ENCODE peak calls at places on chromosomes 11 and 22, in seven cellular contexts. One of them, this sample, is unnamed.

GRCh38 chr22:30221121-30221992 is 25.2 kb downstream of the LIF start:
- DNase-seq in fibroblast of the conjunctiva: no peak
- DNase-seq in activated CD4-positive, alpha-beta memory T cell treated with anti-CD3 and anti-CD28 coated beads for 36 hours: peak
- DNase-seq in fibroblast of pulmonary artery: no peak
- DNase-seq in HS-5: no peak
- DNase-seq in cardiac fibroblast: no peak
- DNase-seq in NT2/D1: no peak
- DNase-seq in this sample: no peak

GRCh38 chr11:74681686-74682651 is 49.3 kb downstream of the CHRDL2 start:
- DNase-seq in fibroblast of the conjunctiva: no peak
- DNase-seq in activated CD4-positive, alpha-beta memory T cell treated with anti-CD3 and anti-CD28 coated beads for 36 hours: no peak
- DNase-seq in fibroblast of pulmonary artery: no peak
- DNase-seq in HS-5: no peak
- DNase-seq in cardiac fibroblast: no peak
- DNase-seq in NT2/D1: no peak
- DNase-seq in this sample: no peak

GRCh38 chr11:45856044-45856468 is 8.8 kb downstream of the CRY2 start:
- DNase-seq in fibroblast of the conjunctiva: no peak
- DNase-seq in activated CD4-positive, alpha-beta memory T cell treated with anti-CD3 and anti-CD28 coated beads for 36 hours: no peak
- DNase-seq in fibroblast of pulmonary artery: no peak
- DNase-seq in HS-5: no peak
- DNase-seq in cardiac fibroblast: peak
- DNase-seq in NT2/D1: no peak
- DNase-seq in this sample: no peak

GRCh38 chr11:69666261-69666660 is 8.9 kb downstream of the LTO1 start:
- DNase-seq in fibroblast of the conjunctiva: no peak
- DNase-seq in activated CD4-positive, alpha-beta memory T cell treated with anti-CD3 and anti-CD28 coated beads for 36 hours: no peak
- DNase-seq in fibroblast of pulmonary artery: no peak
- DNase-seq in HS-5: no peak
- DNase-seq in cardiac fibroblast: no peak
- DNase-seq in NT2/D1: no peak
- DNase-seq in this sample: no peak

GRCh38 chr11:58275002-58275401 is 6.9 kb upstream of the OR10W1 start:
- DNase-seq in fibroblast of the conjunctiva: no peak
- DNase-seq in activated CD4-positive, alpha-beta memory T cell treated with anti-CD3 and anti-CD28 coated beads for 36 hours: no peak
- DNase-seq in fibroblast of pulmonary artery: no peak
- DNase-seq in HS-5: no peak
- DNase-seq in cardiac fibroblast: no peak
- DNase-seq in NT2/D1: no peak
- DNase-seq in this sample: no peak

GRCh38 chr11:40302669-40303068 is 1156.8 kb downstream of the LRRC4C start:
- DNase-seq in fibroblast of the conjunctiva: peak
- DNase-seq in activated CD4-positive, alpha-beta memory T cell treated with anti-CD3 and anti-CD28 coated beads for 36 hours: no peak
- DNase-seq in fibroblast of pulmonary artery: peak
- DNase-seq in HS-5: no peak
- DNase-seq in cardiac fibroblast: peak
- DNase-seq in NT2/D1: no peak
- DNase-seq in this sample: no peak

GRCh38 chr11:60672255-60672654 is 27.2 kb upstream of the MS4A8 start:
- DNase-seq in fibroblast of the conjunctiva: no peak
- DNase-seq in activated CD4-positive, alpha-beta memory T cell treated with anti-CD3 and anti-CD28 coated beads for 36 hours: no peak
- DNase-seq in fibroblast of pulmonary artery: no peak
- DNase-seq in HS-5: no peak
- DNase-seq in cardiac fibroblast: no peak
- DNase-seq in NT2/D1: no peak
- DNase-seq in this sample: no peak

GRCh38 chr22:44369241-44369652 is 56.5 kb upstream of the SHISAL1 start:
- DNase-seq in fibroblast of the conjunctiva: no peak
- DNase-seq in activated CD4-positive, alpha-beta memory T cell treated with anti-CD3 and anti-CD28 coated beads for 36 hours: no peak
- DNase-seq in fibroblast of pulmonary artery: no peak
- DNase-seq in HS-5: no peak
- DNase-seq in cardiac fibroblast: no peak
- DNase-seq in NT2/D1: no peak
- DNase-seq in this sample: no peak

GRCh38 chr11:1586699-1587098 is 1.6 kb upstream of the KRTAP5-1 start:
- DNase-seq in fibroblast of the conjunctiva: no peak
- DNase-seq in activated CD4-positive, alpha-beta memory T cell treated with anti-CD3 and anti-CD28 coated beads for 36 hours: no peak
- DNase-seq in fibroblast of pulmonary artery: no peak
- DNase-seq in HS-5: no peak
- DNase-seq in cardiac fibroblast: no peak
- DNase-seq in NT2/D1: no peak
- DNase-seq in this sample: no peak

GRCh38 chr11:119065369-119065768 is 2.2 kb upstream of the VPS11 start:
- DNase-seq in fibroblast of the conjunctiva: no peak
- DNase-seq in activated CD4-positive, alpha-beta memory T cell treated with anti-CD3 and anti-CD28 coated beads for 36 hours: peak
- DNase-seq in fibroblast of pulmonary artery: peak
- DNase-seq in HS-5: no peak
- DNase-seq in cardiac fibroblast: peak
- DNase-seq in NT2/D1: no peak
- DNase-seq in this sample: peak

GRCh38 chr22:44161673-44162072 is 19.1 kb upstream of the PARVG start:
- DNase-seq in fibroblast of the conjunctiva: no peak
- DNase-seq in activated CD4-positive, alpha-beta memory T cell treated with anti-CD3 and anti-CD28 coated beads for 36 hours: no peak
- DNase-seq in fibroblast of pulmonary artery: no peak
- DNase-seq in HS-5: no peak
- DNase-seq in cardiac fibroblast: no peak
- DNase-seq in NT2/D1: no peak
- DNase-seq in this sample: no peak

GRCh38 chr11:45794169-45794568 is 10.8 kb upstream of the SLC35C1 start:
- DNase-seq in fibroblast of the conjunctiva: no peak
- DNase-seq in activated CD4-positive, alpha-beta memory T cell treated with anti-CD3 and anti-CD28 coated beads for 36 hours: no peak
- DNase-seq in fibroblast of pulmonary artery: no peak
- DNase-seq in HS-5: no peak
- DNase-seq in cardiac fibroblast: no peak
- DNase-seq in NT2/D1: no peak
- DNase-seq in this sample: no peak

GRCh38 chr11:131906963-131907362 is 536.5 kb downstream of the NTM start:
- DNase-seq in fibroblast of the conjunctiva: no peak
- DNase-seq in activated CD4-positive, alpha-beta memory T cell treated with anti-CD3 and anti-CD28 coated beads for 36 hours: no peak
- DNase-seq in fibroblast of pulmonary artery: no peak
- DNase-seq in HS-5: no peak
- DNase-seq in cardiac fibroblast: peak
- DNase-seq in NT2/D1: no peak
- DNase-seq in this sample: no peak

GRCh38 chr11:118275184-118275583 is 11.1 kb upstream of the MPZL2 start:
- DNase-seq in fibroblast of the conjunctiva: no peak
- DNase-seq in activated CD4-positive, alpha-beta memory T cell treated with anti-CD3 and anti-CD28 coated beads for 36 hours: no peak
- DNase-seq in fibroblast of pulmonary artery: peak
- DNase-seq in HS-5: no peak
- DNase-seq in cardiac fibroblast: peak
- DNase-seq in NT2/D1: no peak
- DNase-seq in this sample: peak

GRCh38 chr11:87198266-87198881 is 160.6 kb downstream of the TMEM135 start:
- DNase-seq in fibroblast of the conjunctiva: no peak
- DNase-seq in activated CD4-positive, alpha-beta memory T cell treated with anti-CD3 and anti-CD28 coated beads for 36 hours: no peak
- DNase-seq in fibroblast of pulmonary artery: no peak
- DNase-seq in HS-5: no peak
- DNase-seq in cardiac fibroblast: no peak
- DNase-seq in NT2/D1: no peak
- DNase-seq in this sample: no peak

This sample was measured in dermis blood vessel endothelial cell.